ENCODE peak calls at places on chromosomes 16 and 17, in nine cellular contexts. T is T follicular helper cell; I is stimulated activated naive B cell treated with anti-CD40 and anti-IgM and Interleukin-4, amounts not matched to agents 10 μg/mL and 1 μg/mL and 100 μg/mL, for 72 hours; N is NCI-H2029 treated with DMSO at 0.1 percent for 48 hours; G is naive thymus-derived CD8-positive, alpha-beta T cell; A is BE2C; B is stimulated activated CD4-positive, alpha-beta T cell treated with anti-CD3 and anti-CD28 coated beads, Interleukin-15, amount 100 ng/mL, for 24 hours; F is activated CD4-positive, alpha-beta T cell treated with anti-CD3 and anti-CD28 coated beads for 4 hours; U is fibroblast of the aortic adventitia. X is an unnamed sample.

GRCh38 chr16:63922563-63922962 is 1199.3 kb downstream of the CDH11 start:
- DNase-seq in F (no peak), T (no peak), B (no peak), I (no peak), A (no peak), G (no peak), U (no peak), N (no peak), X (no peak)

GRCh38 chr17:72432143-72432604 is 311.4 kb downstream of the SOX9 start:
- DNase-seq in N (no peak), F (no peak), T (no peak), A (peak; percentile 78), I (no peak), B (no peak), U (no peak), G (no peak), X (no peak)

GRCh38 chr16:64687089-64687488 is 434.8 kb downstream of the CDH11 start:
- DNase-seq in U (no peak), A (no peak), B (no peak), N (no peak), T (no peak), I (no peak), F (no peak), G (no peak), X (no peak)

GRCh38 chr17:35519442-35519841 is 18.0 kb downstream of the SLFN12L start:
- DNase-seq in U (no peak), G (no peak), T (no peak), B (no peak), F (no peak), I (no peak), A (no peak), N (peak; percentile 3), X (no peak)

GRCh38 chr16:51132484-51132883 is 18.6 kb downstream of the SALL1 start:
- DNase-seq in B (no peak), I (no peak), G (no peak), F (no peak), U (no peak), A (no peak), N (no peak), T (no peak), X (no peak)

GRCh38 chr17:32142038-32142856 is at the start of gene RHOT1:
- DNase-seq in I (peak; percentile 74), G (peak; percentile 75), T (peak; percentile 59), F (peak; percentile 66), B (peak; percentile 81), U (peak; percentile 84), A (peak; percentile 76), N (peak; percentile 49), X (peak; percentile 77)

GRCh38 chr17:6496116-6496481 is 51.8 kb downstream of the PIMREG start:
- DNase-seq in B (peak; percentile 38), F (no peak), T (no peak), G (no peak), U (no peak), N (no peak), I (no peak), A (no peak), X (no peak)

GRCh38 chr16:26395700-26396099 is 671.0 kb upstream of the C16orf82 start:
- DNase-seq in T (no peak), I (no peak), G (no peak), N (no peak), A (no peak), B (no peak), F (no peak), U (no peak), X (no peak)

GRCh38 chr17:42365136-42365535 is 23.1 kb downstream of the STAT3 start:
- DNase-seq in I (no peak), T (no peak), A (no peak), G (no peak), N (no peak), F (peak; percentile 20), U (peak; percentile 81), B (peak; percentile 53), X (no peak)

GRCh38 chr17:44599298-44600175 is 42.3 kb downstream of the FZD2 start:
- DNase-seq in G (no peak), I (no peak), U (peak; percentile 99), F (no peak), T (no peak), A (no peak), N (peak; percentile 30), B (no peak), X (no peak)